ENCODE peak calls at places on chromosomes 3 and 15, in five cellular contexts. W, A, J, Y and U are unnamed samples.

GRCh38 chr3:38519000-38519399 is 22.9 kb downstream of the EXOG start:
- DNase-seq in W (no peak), A (peak), J (no peak), Y (no peak), U (no peak)

GRCh38 chr15:73716417-73716816 is 32.2 kb downstream of the CD276 start:
- DNase-seq in W (peak), A (no peak), J (no peak), Y (no peak), U (no peak)

GRCh38 chr3:44021646-44022594 is 219.8 kb upstream of the TOPAZ1 start:
- DNase-seq in W (no peak), A (no peak), J (no peak), Y (no peak), U (no peak)

GRCh38 chr3:122415104-122415744 is 638 bp downstream of the WDR5B start:
- DNase-seq in W (no peak), A (peak), J (peak), Y (peak), U (no peak)

GRCh38 chr3:160184655-160185054 is 40.6 kb upstream of the C3orf80 start:
- DNase-seq in W (no peak), A (no peak), J (no peak), Y (no peak), U (no peak)

GRCh38 chr15:72536506-72536905 is 62.4 kb downstream of the ARIH1 start:
- DNase-seq in W (no peak), A (no peak), J (no peak), Y (no peak), U (no peak)

GRCh38 chr15:82810061-82810862 is 834 bp downstream of the WHAMM start:
- DNase-seq in W (peak), A (peak), J (peak), Y (peak), U (no peak)

GRCh38 chr3:49790626-49791411 is 4.5 kb upstream of the IP6K1 start:
- DNase-seq in W (no peak), A (peak), J (no peak), Y (no peak), U (no peak)

GRCh38 chr3:58246148-58247051 is 8.8 kb downstream of the ABHD6 start:
- DNase-seq in W (no peak), A (no peak), J (no peak), Y (no peak), U (no peak)

GRCh38 chr15:90130291-90130690 is 28.0 kb upstream of the IDH2 start:
- DNase-seq in W (no peak), A (no peak), J (no peak), Y (no peak), U (no peak)

GRCh38 chr3:155101398-155101797 is 21.3 kb downstream of the MME start:
- DNase-seq in W (no peak), A (no peak), J (no peak), Y (no peak), U (no peak)

GRCh38 chr15:48682949-48683651 is 37.6 kb upstream of the FBN1 start:
- DNase-seq in W (no peak), A (no peak), J (no peak), Y (peak), U (no peak)

GRCh38 chr3:42247576-42248027 is 18.4 kb downstream of the CCK start:
- DNase-seq in W (peak), A (peak), J (peak), Y (peak), U (no peak)